ENCODE peak calls at places on chromosome 14, in five cellular contexts. M is KBM-7, L is NCI-H345, J is NCI-H748 treated with DMSO at 0.1 percent for 48 hours, U is HL-60. R is an unnamed sample.

GRCh38 chr14:75001899-75002298 is 822 bp upstream of the EIF2B2 start:
- DNase-seq in J (no peak), M (no peak), L (no peak), U (no peak), R (no peak)

GRCh38 chr14:56206576-56206975 is 88.4 kb downstream of the PELI2 start:
- DNase-seq in L (no peak), M (no peak), J (no peak), U (no peak), R (no peak)

GRCh38 chr14:30006695-30007094 is 79.0 kb upstream of the PRKD1 start:
- DNase-seq in L (no peak), M (no peak), J (no peak), U (no peak), R (no peak)

GRCh38 chr14:68518910-68519686 is 273.8 kb downstream of the ZFP36L1 start:
- DNase-seq in M (no peak), J (no peak), L (no peak), U (no peak), R (no peak)

GRCh38 chr14:24895243-24895583 is 154.7 kb downstream of the STXBP6 start:
- DNase-seq in U (no peak), M (no peak), L (no peak), J (no peak), R (no peak)

GRCh38 chr14:93753647-93754046 is 34.6 kb downstream of the PRIMA1 start:
- DNase-seq in L (no peak), M (no peak), U (no peak), J (no peak), R (no peak)

GRCh38 chr14:42947991-42948390 is 1341.3 kb downstream of the LRFN5 start:
- DNase-seq in J (no peak), U (no peak), L (no peak), M (no peak), R (no peak)

GRCh38 chr14:23566782-23567185 is 807 bp downstream of the AP1G2 start:
- DNase-seq in J (no peak), U (no peak), M (no peak), L (no peak), R (no peak)

GRCh38 chr14:105136401-105137322 is 31.9 kb downstream of the JAG2 start:
- DNase-seq in J (no peak), U (no peak), M (no peak), L (no peak), R (no peak)

GRCh38 chr14:39181026-39181692 is 6.1 kb downstream of the PNN start:
- DNase-seq in U (no peak), M (no peak), J (no peak), L (no peak), R (no peak)

GRCh38 chr14:64771161-64771560 is 66.9 kb downstream of the PLEKHG3 start:
- DNase-seq in L (no peak), J (no peak), M (no peak), U (no peak), R (no peak)

GRCh38 chr14:38209572-38210159 is 2.0 kb downstream of the SSTR1 start:
- DNase-seq in M (no peak), L (no peak), U (no peak), J (no peak), R (no peak)

GRCh38 chr14:20997564-20997963 is 1.5 kb upstream of the SLC39A2 start:
- DNase-seq in M (no peak), U (no peak), L (no peak), J (no peak), R (no peak)

GRCh38 chr14:81400202-81400678 is at the start of gene STON2:
- DNase-seq in U (no peak), J (peak), M (peak), L (peak), R (no peak)

GRCh38 chr14:103260629-103261124 is 73.4 kb upstream of the EIF5 start:
- DNase-seq in M (peak), J (peak), U (no peak), L (peak), R (no peak)

GRCh38 chr14:50110323-50111037 is 5.9 kb downstream of the VCPKMT start:
- DNase-seq in J (no peak), U (no peak), M (no peak), L (no peak), R (no peak)

GRCh38 chr14:64421166-64421565 is 33.0 kb downstream of the MTHFD1 start:
- DNase-seq in M (no peak), J (no peak), L (no peak), U (no peak), R (no peak)

GRCh38 chr14:40417777-40418401 is 985.7 kb upstream of the FBXO33 start:
- DNase-seq in L (peak), U (peak), M (peak), J (peak), R (no peak)